ENCODE peak calls at places on chromosomes 5 and 9, in five cellular contexts. L is transverse colon, A is cardiac muscle cell, E is AG10803, T is GM13977. H is an unnamed sample.

GRCh38 chr9:105647595-105648349 is 14.5 kb upstream of the TAL2 start:
- DNase-seq in L (no peak), T (no peak), E (no peak), A (no peak), H (no peak)

GRCh38 chr5:135225856-135226560 is 173.0 kb downstream of the MACROH2A1 start:
- DNase-seq in T (no peak), A (no peak), L (no peak), E (no peak), H (no peak)

GRCh38 chr9:124779368-124780059 is 2.6 kb downstream of the OLFML2A start:
- DNase-seq in A (peak; percentile 18), L (no peak), T (no peak), E (peak; percentile 92), H (no peak)

GRCh38 chr5:32522429-32523143 is 62.8 kb upstream of the SUB1 start:
- DNase-seq in L (peak; percentile 21), A (no peak), T (no peak), E (peak; percentile 96), H (no peak)

GRCh38 chr9:121778252-121779225 is 127.1 kb downstream of the DAB2IP start:
- DNase-seq in L (no peak), A (no peak), T (no peak), E (peak; percentile 24), H (no peak)

GRCh38 chr9:29548436-29548835 is 1975.2 kb upstream of the C9orf72 start:
- DNase-seq in A (no peak), T (no peak), L (no peak), E (no peak), H (no peak)

GRCh38 chr5:132753135-132753987 is 6.1 kb downstream of the CCNI2 start:
- DNase-seq in L (peak; percentile 8), E (no peak), T (no peak), A (no peak), H (no peak)

GRCh38 chr5:53831496-53831895 is 271.1 kb downstream of the NDUFS4 start:
- DNase-seq in A (no peak), L (no peak), E (no peak), T (no peak), H (no peak)

GRCh38 chr5:128395073-128395472 is 143.0 kb downstream of the FBN2 start:
- DNase-seq in E (no peak), T (no peak), L (no peak), A (peak; percentile 28), H (no peak)

GRCh38 chr9:15553528-15553898 is 670 bp downstream of the CCDC171 start:
- DNase-seq in T (no peak), E (no peak), A (no peak), L (no peak), H (no peak)

GRCh38 chr9:4324513-4324912 is 24.6 kb upstream of the GLIS3 start:
- DNase-seq in E (peak; percentile 84), L (no peak), T (no peak), A (no peak), H (no peak)

GRCh38 chr5:139131881-139132480 is 66.2 kb downstream of the SIL1 start:
- DNase-seq in A (no peak), L (no peak), E (no peak), T (no peak), H (no peak)

GRCh38 chr5:175885813-175886212 is 14.4 kb downstream of the CPLX2 start:
- DNase-seq in E (no peak), A (no peak), L (no peak), T (no peak), H (no peak)

GRCh38 chr9:38068616-38068865 is 486 bp downstream of the SHB start:
- DNase-seq in A (peak; percentile 69), E (peak; percentile 60), T (peak; percentile 72), L (peak; percentile 35), H (peak; percentile 61)
- TF ChIP-seq CTCF in A (peak; percentile 51), E (peak; percentile 46), T (peak; percentile 77), L (peak; percentile 53), H (peak; percentile 51)

GRCh38 chr5:64971538-64971937 is 202.8 kb downstream of the CWC27 start:
- DNase-seq in T (no peak), E (peak; percentile 34), L (no peak), A (no peak), H (no peak)
- TF ChIP-seq CTCF in T (peak; percentile 32), E (peak; percentile 50), L (no peak), A (peak; percentile 16), H (no peak)

GRCh38 chr5:143213851-143214363 is 189.6 kb downstream of the NR3C1 start:
- DNase-seq in A (no peak), T (peak; percentile 75), L (no peak), E (peak; percentile 43), H (peak; percentile 79)
- TF ChIP-seq CTCF in A (peak; percentile 16), T (peak; percentile 48), L (no peak), E (peak; percentile 34), H (no peak)

GRCh38 chr5:178622679-178623247 is 4.1 kb downstream of the CLK4 start:
- DNase-seq in L (no peak), T (no peak), A (no peak), E (no peak), H (no peak)
- TF ChIP-seq CTCF in L (no peak), T (no peak), A (no peak), E (no peak), H (no peak)

GRCh38 chr9:91180240-91180929 is 181.3 kb downstream of the AUH start:
- DNase-seq in T (no peak), A (no peak), E (no peak), L (no peak), H (no peak)

GRCh38 chr9:91182831-91183230 is 178.9 kb downstream of the AUH start:
- DNase-seq in L (no peak), E (no peak), A (no peak), T (no peak), H (no peak)

GRCh38 chr9:91180930-91181268 is 180.8 kb downstream of the AUH start:
- DNase-seq in L (no peak), E (no peak), A (no peak), T (no peak), H (no peak)

GRCh38 chr9:91181541-91181940 is 180.2 kb downstream of the AUH start:
- DNase-seq in E (no peak), A (no peak), T (no peak), L (no peak), H (no peak)

GRCh38 chr9:91182429-91182828 is 179.3 kb downstream of the AUH start:
- DNase-seq in T (no peak), A (no peak), L (no peak), E (no peak), H (no peak)
- TF ChIP-seq CTCF in T (no peak), A (no peak), L (no peak), E (no peak), H (no peak)

GRCh38 chr9:101388507-101388993 is 3.7 kb upstream of the BAAT start:
- DNase-seq in E (no peak), A (no peak), T (no peak), L (no peak), H (no peak)
- TF ChIP-seq CTCF in E (peak; percentile 46), A (peak; percentile 28), T (peak; percentile 22), L (no peak), H (peak; percentile 22)

GRCh38 chr9:36415822-36416515 is 15.9 kb upstream of the RNF38 start:
- DNase-seq in L (no peak), E (no peak), A (peak; percentile 23), T (no peak), H (no peak)
- TF ChIP-seq CTCF in L (no peak), E (no peak), A (no peak), T (no peak), H (no peak)

GRCh38 chr9:116153765-116154333 is at the start of gene PAPPA:
- DNase-seq in A (no peak), L (no peak), E (no peak), T (no peak), H (no peak)

GRCh38 chr9:116155700-116156045 is 2.1 kb downstream of the PAPPA start:
- DNase-seq in L (no peak), T (no peak), A (no peak), E (peak; percentile 64), H (no peak)

GRCh38 chr9:116152941-116153764 is 438 bp upstream of the PAPPA start:
- DNase-seq in T (no peak), L (no peak), A (no peak), E (peak; percentile 93), H (no peak)

GRCh38 chr9:116154976-116155699 is 1.5 kb downstream of the PAPPA start:
- DNase-seq in L (no peak), E (peak; percentile 79), A (no peak), T (peak; percentile 31), H (peak; percentile 40)

GRCh38 chr9:116154334-116154975 is 864 bp downstream of the PAPPA start:
- DNase-seq in L (no peak), T (peak; percentile 27), E (no peak), A (peak; percentile 76), H (no peak)
- TF ChIP-seq CTCF in L (no peak), T (no peak), E (no peak), A (no peak), H (no peak)

H was measured in GM10248.